ENCODE peak calls at places on chromosomes 4 and X, in seven cellular contexts. One of them, this sample, is unnamed.

GRCh38 chr4:169745291-169745690 is 12.5 kb downstream of the HPF1 start:
- DNase-seq in tibial artery: no peak
- DNase-seq in breast epithelium: no peak
- DNase-seq in ascending aorta: no peak
- DNase-seq in testis: no peak
- DNase-seq in PC-3: peak; percentile 24
- DNase-seq in A673: no peak
- DNase-seq in this sample: no peak

GRCh38 chr4:72408568-72408967 is 160.5 kb downstream of the ADAMTS3 start:
- DNase-seq in tibial artery: no peak
- DNase-seq in breast epithelium: no peak
- DNase-seq in ascending aorta: no peak
- DNase-seq in testis: no peak
- DNase-seq in PC-3: no peak
- DNase-seq in A673: no peak
- DNase-seq in this sample: no peak

GRCh38 chr4:16516796-16517413 is 290.6 kb upstream of the TAPT1 start:
- DNase-seq in tibial artery: peak; percentile 28
- DNase-seq in breast epithelium: no peak
- DNase-seq in ascending aorta: peak; percentile 66
- DNase-seq in testis: peak; percentile 87
- DNase-seq in PC-3: peak; percentile 54
- DNase-seq in A673: peak; percentile 91
- DNase-seq in this sample: peak; percentile 40

GRCh38 chr4:99966692-99967091 is 16.6 kb upstream of the H2AZ1 start:
- DNase-seq in tibial artery: no peak
- DNase-seq in breast epithelium: no peak
- DNase-seq in ascending aorta: no peak
- DNase-seq in testis: no peak
- DNase-seq in PC-3: no peak
- DNase-seq in A673: no peak
- DNase-seq in this sample: no peak

GRCh38 chr4:133624744-133625143 is 475.6 kb downstream of the PCDH10 start:
- DNase-seq in tibial artery: no peak
- DNase-seq in breast epithelium: no peak
- DNase-seq in ascending aorta: no peak
- DNase-seq in testis: no peak
- DNase-seq in PC-3: no peak
- DNase-seq in A673: no peak
- DNase-seq in this sample: no peak

GRCh38 chr4:56757270-56757746 is 64.2 kb downstream of the SPINK2 start:
- DNase-seq in tibial artery: peak; percentile 22
- DNase-seq in breast epithelium: no peak
- DNase-seq in ascending aorta: no peak
- DNase-seq in testis: no peak
- DNase-seq in PC-3: peak; percentile 78
- DNase-seq in A673: no peak
- DNase-seq in this sample: no peak

GRCh38 chrX:129040124-129040523 is 483.2 kb downstream of the SMARCA1 start:
- DNase-seq in tibial artery: no peak
- DNase-seq in breast epithelium: no peak
- DNase-seq in ascending aorta: no peak
- DNase-seq in testis: no peak
- DNase-seq in PC-3: no peak
- DNase-seq in A673: no peak
- DNase-seq in this sample: no peak

GRCh38 chrX:47112316-47112954 is 32.1 kb downstream of the NDUFB11 start:
- DNase-seq in tibial artery: no peak
- DNase-seq in breast epithelium: no peak
- DNase-seq in ascending aorta: no peak
- DNase-seq in testis: peak; percentile 13
- DNase-seq in PC-3: no peak
- DNase-seq in A673: no peak
- DNase-seq in this sample: no peak

GRCh38 chr4:10061650-10062415 is 40.5 kb upstream of the SLC2A9 start:
- DNase-seq in tibial artery: no peak
- DNase-seq in breast epithelium: no peak
- DNase-seq in ascending aorta: no peak
- DNase-seq in testis: no peak
- DNase-seq in PC-3: peak; percentile 67
- DNase-seq in A673: no peak
- DNase-seq in this sample: no peak

GRCh38 chr4:156568041-156568440 is 403.6 kb downstream of the PDGFC start:
- DNase-seq in tibial artery: no peak
- DNase-seq in breast epithelium: no peak
- DNase-seq in ascending aorta: no peak
- DNase-seq in testis: no peak
- DNase-seq in PC-3: no peak
- DNase-seq in A673: peak; percentile 26
- DNase-seq in this sample: no peak

GRCh38 chr4:10008208-10009005 is 12.9 kb downstream of the SLC2A9 start:
- DNase-seq in tibial artery: no peak
- DNase-seq in breast epithelium: no peak
- DNase-seq in ascending aorta: no peak
- DNase-seq in testis: no peak
- DNase-seq in PC-3: peak; percentile 78
- DNase-seq in A673: no peak
- DNase-seq in this sample: no peak

GRCh38 chrX:49166914-49167739 is 4.6 kb downstream of the MAGIX start:
- DNase-seq in tibial artery: peak; percentile 81
- DNase-seq in breast epithelium: peak; percentile 72
- DNase-seq in ascending aorta: peak; percentile 93
- DNase-seq in testis: peak; percentile 38
- DNase-seq in PC-3: peak; percentile 61
- DNase-seq in A673: no peak
- DNase-seq in this sample: no peak

GRCh38 chr4:27568952-27569319 is 708.3 kb downstream of the STIM2 start:
- DNase-seq in tibial artery: no peak
- DNase-seq in breast epithelium: no peak
- DNase-seq in ascending aorta: no peak
- DNase-seq in testis: no peak
- DNase-seq in PC-3: no peak
- DNase-seq in A673: no peak
- DNase-seq in this sample: no peak

GRCh38 chr4:27568236-27568951 is 707.8 kb downstream of the STIM2 start:
- DNase-seq in tibial artery: no peak
- DNase-seq in breast epithelium: no peak
- DNase-seq in ascending aorta: no peak
- DNase-seq in testis: no peak
- DNase-seq in PC-3: peak; percentile 32
- DNase-seq in A673: no peak
- DNase-seq in this sample: no peak

GRCh38 chr4:54102747-54103146 is 2.8 kb downstream of the GSX2 start:
- DNase-seq in tibial artery: no peak
- DNase-seq in breast epithelium: no peak
- DNase-seq in ascending aorta: no peak
- DNase-seq in testis: no peak
- DNase-seq in PC-3: no peak
- DNase-seq in A673: no peak
- DNase-seq in this sample: no peak

GRCh38 chr4:25792200-25792791 is 70.5 kb downstream of the SEL1L3 start:
- DNase-seq in tibial artery: no peak
- DNase-seq in breast epithelium: no peak
- DNase-seq in ascending aorta: no peak
- DNase-seq in testis: peak; percentile 60
- DNase-seq in PC-3: peak; percentile 70
- DNase-seq in A673: peak; percentile 51
- DNase-seq in this sample: no peak

DNA sequence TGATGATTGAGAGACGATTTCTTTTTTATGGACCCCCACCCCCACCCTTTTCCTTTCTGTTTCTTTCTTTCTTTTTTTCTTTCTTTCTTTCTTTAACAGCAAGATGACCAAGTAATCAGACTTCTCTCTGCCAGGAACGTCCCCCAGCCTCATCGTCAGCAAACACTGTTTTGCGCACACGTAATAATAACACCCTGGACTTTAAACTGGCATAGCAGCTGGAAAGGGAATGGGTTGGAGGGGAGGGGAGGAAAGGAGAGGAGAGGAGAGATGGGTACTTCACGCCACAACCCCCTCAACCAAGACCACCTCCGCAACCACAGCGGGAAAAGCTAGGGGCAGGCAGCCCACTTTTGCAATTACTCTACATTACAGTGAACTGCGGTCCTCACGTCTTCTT is 1.1 kb downstream of the GABRA2 start:
- DNase-seq in tibial artery: no peak
- DNase-seq in breast epithelium: no peak
- DNase-seq in ascending aorta: no peak
- DNase-seq in testis: no peak
- DNase-seq in PC-3: no peak
- DNase-seq in A673: no peak
- DNase-seq in this sample: no peak
- H3K27ac ChIP-seq in tibial artery: no peak overlapping the region
- H3K27ac ChIP-seq in breast epithelium: no peak overlapping the region
- H3K27ac ChIP-seq in ascending aorta: no peak overlapping the region
- H3K27ac ChIP-seq in testis: no peak overlapping the region
- H3K27ac ChIP-seq in PC-3: no peak overlapping the region
- H3K27ac ChIP-seq in A673: no peak overlapping the region
- H3K27ac ChIP-seq in this sample: peak overlapping the region; percentile 84

GRCh38 chr4:55633903-55634302 is 2.2 kb downstream of the NMU start:
- DNase-seq in tibial artery: no peak
- DNase-seq in breast epithelium: no peak
- DNase-seq in ascending aorta: no peak
- DNase-seq in testis: no peak
- DNase-seq in PC-3: no peak
- DNase-seq in A673: no peak
- DNase-seq in this sample: no peak

GRCh38 chr4:55636622-55636999 is 513 bp upstream of the NMU start:
- DNase-seq in tibial artery: no peak
- DNase-seq in breast epithelium: no peak
- DNase-seq in ascending aorta: no peak
- DNase-seq in testis: no peak
- DNase-seq in PC-3: no peak
- DNase-seq in A673: no peak
- DNase-seq in this sample: no peak

GRCh38 chr4:55635760-55636621 is at the start of gene NMU:
- DNase-seq in tibial artery: peak; percentile 24
- DNase-seq in breast epithelium: no peak
- DNase-seq in ascending aorta: no peak
- DNase-seq in testis: peak; percentile 42
- DNase-seq in PC-3: peak; percentile 79
- DNase-seq in A673: no peak
- DNase-seq in this sample: no peak

GRCh38 chr4:55634417-55635128 is 1.5 kb downstream of the NMU start:
- DNase-seq in tibial artery: no peak
- DNase-seq in breast epithelium: no peak
- DNase-seq in ascending aorta: no peak
- DNase-seq in testis: no peak
- DNase-seq in PC-3: no peak
- DNase-seq in A673: no peak
- DNase-seq in this sample: no peak

GRCh38 chr4:55635282-55635681 is 816 bp downstream of the NMU start:
- DNase-seq in tibial artery: no peak
- DNase-seq in breast epithelium: no peak
- DNase-seq in ascending aorta: no peak
- DNase-seq in testis: no peak
- DNase-seq in PC-3: peak; percentile 26
- DNase-seq in A673: peak; percentile 1
- DNase-seq in this sample: no peak
- H3K4me3 ChIP-seq in tibial artery: no peak overlapping the region
- H3K4me3 ChIP-seq in breast epithelium: no peak overlapping the region
- H3K4me3 ChIP-seq in ascending aorta: peak overlapping the region; percentile 49
- H3K4me3 ChIP-seq in testis: peak overlapping the region; percentile 26
- H3K4me3 ChIP-seq in PC-3: peak overlapping the region; percentile 69
- H3K4me3 ChIP-seq in A673: peak overlapping the region; percentile 36
- H3K4me3 ChIP-seq in this sample: peak overlapping the region; percentile 53

GRCh38 chr4:159401791-159402380 is 299.0 kb downstream of the RAPGEF2 start:
- DNase-seq in tibial artery: no peak
- DNase-seq in breast epithelium: no peak
- DNase-seq in ascending aorta: no peak
- DNase-seq in testis: no peak
- DNase-seq in PC-3: peak; percentile 75
- DNase-seq in A673: no peak
- DNase-seq in this sample: no peak

GRCh38 chr4:159398236-159398638 is 295.4 kb downstream of the RAPGEF2 start:
- DNase-seq in tibial artery: no peak
- DNase-seq in breast epithelium: no peak
- DNase-seq in ascending aorta: no peak
- DNase-seq in testis: no peak
- DNase-seq in PC-3: no peak
- DNase-seq in A673: no peak
- DNase-seq in this sample: no peak

GRCh38 chr4:159396151-159396550 is 293.3 kb downstream of the RAPGEF2 start:
- DNase-seq in tibial artery: no peak
- DNase-seq in breast epithelium: no peak
- DNase-seq in ascending aorta: no peak
- DNase-seq in testis: no peak
- DNase-seq in PC-3: no peak
- DNase-seq in A673: no peak
- DNase-seq in this sample: no peak

GRCh38 chr4:159395693-159396092 is 292.8 kb downstream of the RAPGEF2 start:
- DNase-seq in tibial artery: no peak
- DNase-seq in breast epithelium: no peak
- DNase-seq in ascending aorta: no peak
- DNase-seq in testis: no peak
- DNase-seq in PC-3: no peak
- DNase-seq in A673: no peak
- DNase-seq in this sample: no peak

DNA sequence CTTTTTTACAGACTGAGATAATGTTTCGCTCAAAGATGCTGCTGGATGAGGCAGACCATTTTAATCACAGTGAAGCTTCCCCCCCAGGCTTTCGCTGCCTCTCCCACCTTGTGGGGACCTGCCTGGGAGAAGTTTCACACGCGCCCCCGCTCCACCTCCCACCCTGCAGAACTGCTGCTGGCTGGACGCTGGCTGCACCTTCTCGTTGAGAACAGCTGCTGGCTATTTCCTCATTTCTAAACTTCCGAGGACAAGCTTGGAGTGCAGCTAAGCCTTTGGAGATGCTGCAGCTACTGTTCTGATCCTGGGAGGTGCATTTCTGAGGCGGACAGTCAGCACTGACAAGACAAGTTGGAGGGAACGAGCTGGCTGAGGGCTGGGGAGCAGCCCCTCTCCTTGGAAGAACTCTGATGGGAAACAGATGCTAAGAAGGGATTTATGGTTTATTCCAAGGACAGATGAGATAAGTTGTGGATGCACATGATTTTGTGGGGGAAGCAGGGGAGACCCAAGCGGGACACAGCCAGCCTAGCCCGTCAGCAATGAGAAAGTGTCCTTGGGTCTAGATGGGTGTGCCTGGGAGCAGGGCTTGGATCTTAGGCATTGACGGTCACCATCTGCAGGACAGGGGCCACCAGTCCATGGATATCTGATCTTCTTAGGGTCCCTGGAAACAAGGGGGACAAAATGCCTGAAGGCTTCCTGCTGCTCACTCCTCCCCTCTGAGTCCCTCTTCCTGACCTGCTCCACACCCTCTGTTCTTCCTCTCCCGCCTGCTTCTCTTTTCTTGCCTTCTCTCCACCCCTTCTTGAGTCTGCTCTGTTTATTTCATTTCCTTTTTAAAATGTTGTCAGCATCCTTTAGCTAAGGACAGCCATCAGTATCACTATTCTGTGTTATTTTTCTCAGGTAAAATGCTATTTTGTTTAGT is 298.2 kb downstream of the RAPGEF2 start:
- DNase-seq in tibial artery: no peak
- DNase-seq in breast epithelium: no peak
- DNase-seq in ascending aorta: no peak
- DNase-seq in testis: no peak
- DNase-seq in PC-3: no peak
- DNase-seq in A673: no peak
- DNase-seq in this sample: peak; percentile 50
- H3K27ac ChIP-seq in tibial artery: peak overlapping the region; percentile 57
- H3K27ac ChIP-seq in breast epithelium: no peak overlapping the region
- H3K27ac ChIP-seq in ascending aorta: peak overlapping the region; percentile 23
- H3K27ac ChIP-seq in testis: no peak overlapping the region
- H3K27ac ChIP-seq in PC-3: peak overlapping the region; percentile 47
- H3K27ac ChIP-seq in A673: no peak overlapping the region
- H3K27ac ChIP-seq in this sample: peak overlapping the region; percentile 67

GRCh38 chr4:11428701-11429571 is at the start of gene HS3ST1:
- DNase-seq in tibial artery: peak; percentile 82
- DNase-seq in breast epithelium: peak; percentile 73
- DNase-seq in ascending aorta: peak; percentile 80
- DNase-seq in testis: peak; percentile 81
- DNase-seq in PC-3: peak; percentile 86
- DNase-seq in A673: no peak
- DNase-seq in this sample: peak; percentile 78
- H3K4me3 ChIP-seq in tibial artery: peak within 1 kb of the TSS; percentile 53
- H3K4me3 ChIP-seq in breast epithelium: peak within 1 kb of the TSS; percentile 64
- H3K4me3 ChIP-seq in ascending aorta: peak within 1 kb of the TSS; percentile 60
- H3K4me3 ChIP-seq in testis: peak within 1 kb of the TSS; percentile 80
- H3K4me3 ChIP-seq in PC-3: peak within 1 kb of the TSS; percentile 90
- H3K4me3 ChIP-seq in A673: no peak within 1 kb of the TSS
- H3K4me3 ChIP-seq in this sample: peak within 1 kb of the TSS; percentile 79

This sample was measured in dorsolateral prefrontal cortex.